ENCODE peak calls at places on chromosomes 7 and 10, in ten cellular contexts. D is A172; K is HTR-8/SVneo; N is activated CD4-positive, alpha-beta T cell treated with anti-CD3 and anti-CD28 coated beads, Interleukin-2, amount 10 ng/mL, durations not matched to agents 7 days and 5 days; U is tibial nerve; H is activated T-helper 9 cell treated with anti-CD3 and anti-CD28 coated beads, Interleukin-2, amount 50 U/mL, for 16 hours; A is endothelial cell; T is activated CD8-positive, alpha-beta memory T cell treated with anti-CD3 and anti-CD28 coated beads, Interleukin-2, amount 10 ng/mL, durations not matched to agents 7 days and 5 days; S is GM19239; W is ovary. F is an unnamed sample.

GRCh38 chr7:13198741-13199140 is 511.3 kb downstream of the ARL4A start:
- DNase-seq in W (no peak), H (no peak), U (no peak), A (no peak), N (no peak), K (no peak), T (no peak), S (no peak), D (peak), F (no peak)

GRCh38 chr7:40213856-40214255 is 79.1 kb downstream of the SUGCT start:
- DNase-seq in A (no peak), U (no peak), W (no peak), D (no peak), S (no peak), T (no peak), N (no peak), K (no peak), H (no peak), F (no peak)

GRCh38 chr10:94851263-94851662 is 87.2 kb upstream of the CYP2C9 start:
- DNase-seq in W (no peak), T (no peak), S (no peak), H (no peak), N (no peak), K (no peak), U (no peak), A (no peak), D (no peak), F (no peak)

GRCh38 chr10:125000366-125001312 is 58.7 kb downstream of the ZRANB1 start:
- DNase-seq in W (peak), D (no peak), U (no peak), S (peak), A (no peak), T (no peak), H (no peak), K (no peak), N (no peak), F (peak)

GRCh38 chr10:117555863-117556262 is 13.3 kb downstream of the EMX2 start:
- DNase-seq in H (no peak), K (no peak), S (no peak), N (no peak), U (no peak), W (no peak), A (no peak), T (no peak), D (no peak), F (no peak)

GRCh38 chr10:124436191-124436638 is 13.6 kb downstream of the NKX1-2 start:
- DNase-seq in H (no peak), T (no peak), U (no peak), S (no peak), K (no peak), N (no peak), A (no peak), D (peak), W (no peak), F (no peak)

GRCh38 chr10:12844796-12845524 is 156.6 kb downstream of the CCDC3 start:
- DNase-seq in N (no peak), H (no peak), K (peak), S (no peak), W (peak), U (peak), T (no peak), A (no peak), D (peak), F (no peak)

GRCh38 chr10:6124666-6125065 is 35.8 kb downstream of the RBM17 start:
- DNase-seq in W (no peak), T (no peak), D (peak), N (no peak), S (no peak), H (no peak), U (peak), K (no peak), A (no peak), F (no peak)

GRCh38 chr10:133523631-133524203 is 3.4 kb upstream of the CYP2E1 start:
- DNase-seq in N (no peak), H (no peak), K (no peak), U (no peak), W (no peak), S (no peak), A (no peak), D (no peak), T (no peak), F (no peak)

GRCh38 chr10:59865101-59865500 is 41.3 kb downstream of the CCDC6 start:
- DNase-seq in U (no peak), T (no peak), S (no peak), W (no peak), N (peak), D (peak), K (no peak), A (no peak), H (no peak), F (no peak)

GRCh38 chr10:23136462-23136861 is 41.1 kb downstream of the MSRB2 start:
- DNase-seq in A (no peak), N (no peak), W (no peak), D (no peak), U (no peak), H (no peak), K (no peak), S (no peak), T (no peak), F (no peak)

GRCh38 chr7:21461282-21461681 is 33.4 kb downstream of the SP4 start:
- DNase-seq in W (no peak), S (no peak), N (no peak), H (no peak), K (no peak), A (no peak), U (no peak), T (no peak), D (no peak), F (no peak)

GRCh38 chr10:122464158-122464510 is 2.8 kb downstream of the HTRA1 start:
- DNase-seq in U (no peak), W (no peak), A (no peak), T (no peak), S (no peak), K (no peak), H (no peak), D (no peak), N (no peak), F (no peak)

GRCh38 chr7:29408841-29409243 is 154.8 kb upstream of the PRR15 start:
- DNase-seq in W (peak), U (peak), T (peak), D (peak), H (no peak), S (peak), N (peak), A (peak), K (peak), F (no peak)

GRCh38 chr7:71900556-71900955 is 511.6 kb downstream of the CALN1 start:
- DNase-seq in U (no peak), D (no peak), A (no peak), K (no peak), N (no peak), S (no peak), W (no peak), T (no peak), H (no peak), F (no peak)

GRCh38 chr10:132480356-132480755 is 57.2 kb upstream of the INPP5A start:
- DNase-seq in K (no peak), W (no peak), U (no peak), T (no peak), D (no peak), S (no peak), A (no peak), N (no peak), H (no peak), F (no peak)

GRCh38 chr10:14703631-14704001 is 71.1 kb downstream of the FAM107B start:
- DNase-seq in K (no peak), U (no peak), H (no peak), T (no peak), S (no peak), D (no peak), W (no peak), A (no peak), N (no peak), F (no peak)

GRCh38 chr10:26711324-26711723 is 13.8 kb downstream of the PDSS1 start:
- DNase-seq in U (no peak), W (no peak), K (no peak), T (no peak), A (no peak), S (no peak), H (no peak), D (no peak), N (no peak), F (no peak)

GRCh38 chr7:29884399-29885272 is 78.3 kb downstream of the WIPF3 start:
- DNase-seq in S (no peak), T (no peak), H (no peak), U (no peak), A (no peak), K (no peak), N (no peak), W (peak), D (no peak), F (peak)

GRCh38 chr10:132667613-132668394 is 118.1 kb downstream of the NKX6-2 start:
- DNase-seq in K (no peak), A (no peak), D (no peak), U (no peak), W (peak), S (no peak), H (no peak), T (no peak), N (no peak), F (no peak)

GRCh38 chr7:51160990-51161615 is 155.5 kb downstream of the COBL start:
- DNase-seq in T (peak), W (peak), N (peak), A (peak), S (peak), D (peak), H (peak), U (peak), K (peak), F (peak)

F was measured in upper lobe of right lung.